ENCODE peak calls at places on chromosome 4, in six cellular contexts. G, S, X, O, M and J are unnamed samples.

GRCh38 chr4:114563536-114564315 is 34.9 kb upstream of the UGT8 start:
- DNase-seq in G (no peak), S (no peak), X (no peak), O (no peak), M (no peak), J (no peak)

GRCh38 chr4:138494931-138495330 is 252.8 kb upstream of the SLC7A11 start:
- DNase-seq in G (no peak), S (no peak), X (peak; percentile 56), O (no peak), M (peak; percentile 13), J (no peak)

GRCh38 chr4:42995343-42995944 is 102.9 kb downstream of the GRXCR1 start:
- DNase-seq in G (no peak), S (no peak), X (no peak), O (no peak), M (no peak), J (no peak)

GRCh38 chr4:106365613-106366012 is 3.0 kb downstream of the GIMD1 start:
- DNase-seq in G (no peak), S (no peak), X (no peak), O (no peak), M (no peak), J (no peak)

GRCh38 chr4:167406181-167406580 is 171.9 kb upstream of the SPOCK3 start:
- DNase-seq in G (no peak), S (no peak), X (no peak), O (no peak), M (no peak), J (no peak)

GRCh38 chr4:89242864-89243740 is 64.5 kb downstream of the GPRIN3 start:
- DNase-seq in G (no peak), S (no peak), X (no peak), O (no peak), M (no peak), J (no peak)

GRCh38 chr4:138939960-138940359 is 75.6 kb upstream of the NOCT start:
- DNase-seq in G (no peak), S (no peak), X (no peak), O (no peak), M (no peak), J (no peak)

GRCh38 chr4:115969756-115970155 is 856.3 kb upstream of the NDST4 start:
- DNase-seq in G (no peak), S (no peak), X (no peak), O (no peak), M (no peak), J (no peak)

GRCh38 chr4:143514432-143514831 is 930 bp downstream of the SMARCA5 start:
- DNase-seq in G (peak; percentile 32), S (peak; percentile 49), X (peak; percentile 50), O (peak; percentile 34), M (no peak), J (peak; percentile 79)

GRCh38 chr4:1137850-1138249 is 24.5 kb upstream of the RNF212 start:
- DNase-seq in G (no peak), S (no peak), X (no peak), O (no peak), M (no peak), J (no peak)

GRCh38 chr4:127196656-127197352 is 436.0 kb upstream of the INTU start:
- DNase-seq in G (no peak), S (no peak), X (no peak), O (no peak), M (no peak), J (no peak)

GRCh38 chr4:67713531-67714247 is 12.7 kb upstream of the UBA6 start:
- DNase-seq in G (no peak), S (no peak), X (no peak), O (no peak), M (no peak), J (no peak)

GRCh38 chr4:40057540-40058091 is 966 bp downstream of the N4BP2 start:
- DNase-seq in G (peak; percentile 91), S (peak; percentile 92), X (peak; percentile 59), O (peak; percentile 84), M (peak; percentile 96), J (peak; percentile 86)

GRCh38 chr4:185470503-185471195 is 884 bp downstream of the CCDC110 start:
- DNase-seq in G (peak; percentile 72), S (peak; percentile 58), X (peak; percentile 71), O (peak; percentile 76), M (peak; percentile 19), J (peak; percentile 88)

GRCh38 chr4:11069581-11069980 is 359.1 kb downstream of the HS3ST1 start:
- DNase-seq in G (no peak), S (no peak), X (no peak), O (no peak), M (no peak), J (no peak)

GRCh38 chr4:141810702-141811365 is 174.5 kb downstream of the IL15 start:
- DNase-seq in G (no peak), S (no peak), X (no peak), O (no peak), M (no peak), J (no peak)

GRCh38 chr4:6198278-6198677 is 2.1 kb downstream of the JAKMIP1 start:
- DNase-seq in G (no peak), S (no peak), X (no peak), O (no peak), M (no peak), J (peak; percentile 48)

GRCh38 chr4:12562016-12562415 is 922.1 kb downstream of the RAB28 start:
- DNase-seq in G (no peak), S (no peak), X (no peak), O (no peak), M (no peak), J (no peak)

GRCh38 chr4:62342346-62342745 is 1142.2 kb downstream of the ADGRL3 start:
- DNase-seq in G (no peak), S (no peak), X (no peak), O (no peak), M (no peak), J (no peak)

DNA sequence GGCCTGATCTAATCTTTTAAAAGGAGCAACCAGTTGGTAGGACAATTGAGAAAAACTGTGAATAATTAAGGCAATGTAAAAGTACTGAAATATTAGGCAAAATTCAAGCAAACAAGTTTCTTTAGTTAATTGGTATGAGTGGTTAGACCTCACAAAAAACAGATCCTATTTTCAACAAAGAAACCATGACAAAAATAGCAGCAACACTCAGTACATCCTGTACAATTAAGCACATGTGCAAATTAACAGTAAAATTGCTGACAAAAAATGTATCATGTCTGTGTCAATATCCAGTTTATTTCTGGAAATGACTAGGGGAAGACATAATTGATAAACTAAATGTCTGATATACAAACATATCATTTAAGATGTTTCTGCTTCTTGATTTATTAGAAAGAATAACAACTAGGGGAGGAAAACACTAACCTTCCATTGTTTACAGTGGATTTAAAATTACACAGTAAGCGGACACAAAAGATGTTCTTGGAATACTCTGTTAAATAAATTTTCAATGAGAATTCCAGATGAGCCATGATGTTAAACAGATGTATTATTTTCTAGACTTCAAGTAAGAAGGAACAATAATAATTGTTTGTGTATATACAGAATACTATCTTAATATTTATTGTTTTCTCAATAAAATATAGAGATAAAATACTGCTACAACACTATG is 638.9 kb downstream of the SPRY1 start:
- DNase-seq in G (no peak), S (no peak), X (no peak), O (no peak), M (no peak), J (no peak)
- TF ChIP-seq POLR2AphosphoS5 in G (no peak), S (no peak), X (no peak), O (no peak), M (no peak), J (no peak)

GRCh38 chr4:109683621-109684253 is 19.5 kb downstream of the CASP6 start:
- DNase-seq in G (no peak), S (no peak), X (no peak), O (no peak), M (no peak), J (no peak)
- TF ChIP-seq POLR2A in G (no peak), S (no peak), X (no peak), O (no peak), M (no peak), J (no peak)

GRCh38 chr4:133186210-133186609 is 37.1 kb downstream of the PCDH10 start:
- DNase-seq in G (no peak), S (no peak), X (no peak), O (no peak), M (no peak), J (no peak)
- TF ChIP-seq POLR2AphosphoS5 in G (no peak), S (no peak), X (no peak), O (no peak), M (no peak), J (no peak)

GRCh38 chr4:145178740-145179139 is 1.6 kb downstream of the OTUD4 start:
- DNase-seq in G (no peak), S (no peak), X (no peak), O (no peak), M (no peak), J (no peak)

GRCh38 chr4:145180298-145181090 is at the start of gene OTUD4:
- DNase-seq in G (peak; percentile 95), S (peak; percentile 98), X (peak; percentile 90), O (peak; percentile 97), M (peak; percentile 82), J (peak; percentile 94)

GRCh38 chr4:145177906-145178538 is 2.4 kb downstream of the OTUD4 start:
- DNase-seq in G (no peak), S (no peak), X (no peak), O (no peak), M (no peak), J (no peak)

GRCh38 chr4:145181091-145181501 is 707 bp upstream of the OTUD4 start:
- DNase-seq in G (no peak), S (no peak), X (no peak), O (no peak), M (no peak), J (no peak)

DNA sequence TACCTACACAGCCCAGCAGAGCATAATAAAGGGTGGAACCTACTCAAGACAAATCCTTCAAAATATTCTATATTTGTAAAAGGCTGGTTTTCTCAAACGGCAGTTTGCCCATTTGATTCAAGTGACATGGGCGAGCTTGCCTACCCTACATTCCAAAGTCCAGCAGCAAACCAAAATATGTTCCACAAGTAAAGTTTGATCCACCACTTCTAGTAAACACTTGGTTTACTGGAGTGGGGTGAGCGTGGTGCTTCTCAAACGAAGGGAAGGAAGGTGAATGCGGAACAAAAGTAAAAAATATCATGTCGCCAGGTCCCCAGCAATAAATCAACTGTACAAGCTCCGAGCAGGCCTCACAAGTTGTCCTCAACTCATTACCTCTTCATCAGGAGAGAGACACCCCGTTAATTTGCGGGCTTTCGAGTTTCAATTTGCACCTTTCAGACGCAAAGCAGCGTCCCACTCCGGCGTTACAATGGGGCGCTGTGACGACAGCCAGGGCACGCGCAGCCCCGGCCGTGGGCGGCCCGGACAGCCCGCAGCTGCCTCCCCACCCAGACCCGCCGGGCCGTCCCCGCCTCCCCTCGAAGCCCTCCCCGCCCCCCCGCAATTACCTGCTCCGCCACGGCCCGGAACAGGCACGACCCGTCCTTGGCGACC is 1.1 kb downstream of the OTUD4 start:
- DNase-seq in G (peak; percentile 57), S (peak; percentile 85), X (peak; percentile 54), O (peak; percentile 79), M (peak; percentile 26), J (peak; percentile 85)
- TF ChIP-seq POLR2A in G (no peak), S (peak; percentile 14), X (no peak), O (peak; percentile 23), M (no peak), J (no peak)